ENCODE peak calls at places on chromosomes 2 and 18, in nine cellular contexts. O is keratinocyte, S is GM23338, X is left lung, F is heart left ventricle, C is endodermal cell, A is upper lobe of left lung, Z is neuronal stem cell, P is osteoblast. T is an unnamed sample. For H3K4me1, the result is how much of the 10 kb centered on the place peaks cover.

GRCh38 chr18:11150271-11150615 is 874 bp upstream of the PIEZO2 start:
- DNase-seq in O (no peak), S (peak), X (no peak), F (no peak), C (peak), A (no peak), Z (no peak), P (no peak), T (no peak)

GRCh38 chr18:23231340-23232021 is 96.2 kb downstream of the CABLES1 start:
- DNase-seq in O (peak), S (no peak), X (peak), F (peak), C (no peak), A (no peak), Z (no peak), P (peak), T (peak)

GRCh38 chr18:12307251-12307736 is 747 bp upstream of the TUBB6 start:
- DNase-seq in O (no peak), S (peak), X (peak), F (peak), C (peak), A (no peak), Z (peak), P (peak), T (no peak)

GRCh38 chr2:111632661-111633060 is 251.3 kb downstream of the ANAPC1 start:
- DNase-seq in O (no peak), S (no peak), X (no peak), F (no peak), C (no peak), A (no peak), Z (no peak), P (no peak), T (no peak)

GRCh38 chr2:10568721-10569432 is 120.8 kb upstream of the ODC1 start:
- DNase-seq in O (no peak), S (no peak), X (no peak), F (no peak), C (no peak), A (no peak), Z (no peak), P (no peak), T (no peak)

GRCh38 chr2:181581534-181581933 is 75.4 kb downstream of the CERKL start:
- DNase-seq in O (no peak), S (peak), X (no peak), F (no peak), C (peak), A (no peak), Z (no peak), P (no peak), T (no peak)

GRCh38 chr18:38634117-38634516 is 1068.5 kb upstream of the CELF4 start:
- DNase-seq in O (no peak), S (no peak), X (no peak), F (no peak), C (no peak), A (no peak), Z (no peak), P (no peak), T (no peak)

GRCh38 chr2:16425462-16426336 is 239.9 kb downstream of the CYRIA start:
- DNase-seq in O (no peak), S (no peak), X (peak), F (peak), C (peak), A (no peak), Z (no peak), P (no peak), T (no peak)

GRCh38 chr2:123438277-123439050 is 586.6 kb upstream of the CNTNAP5 start:
- DNase-seq in O (no peak), S (no peak), X (no peak), F (no peak), C (no peak), A (no peak), Z (no peak), P (peak), T (no peak)

GRCh38 chr2:234292205-234292954 is 204.5 kb downstream of the ARL4C start:
- DNase-seq in O (no peak), S (no peak), X (no peak), F (no peak), C (no peak), A (no peak), Z (no peak), P (peak), T (no peak)

GRCh38 chr2:107068069-107068468 is 182.1 kb upstream of the ST6GAL2 start:
- DNase-seq in O (no peak), S (no peak), X (no peak), F (no peak), C (no peak), A (no peak), Z (no peak), P (no peak), T (no peak)

GRCh38 chr2:8457092-8457481 is 224.8 kb upstream of the ID2 start:
- DNase-seq in O (no peak), S (peak), X (no peak), F (no peak), C (no peak), A (peak), Z (no peak), P (no peak), T (no peak)

GRCh38 chr18:3982541-3982940 is 472.6 kb downstream of the DLGAP1 start:
- DNase-seq in O (no peak), S (no peak), X (no peak), F (no peak), C (no peak), A (no peak), Z (no peak), P (no peak), T (no peak)

GRCh38 chr2:17076535-17076934 is 410.9 kb upstream of the CYRIA start:
- DNase-seq in O (no peak), S (no peak), X (no peak), F (no peak), C (no peak), A (no peak), Z (no peak), P (no peak), T (no peak)

GRCh38 chr2:132477962-132478361 is 61.4 kb downstream of the GPR39 start:
- DNase-seq in O (no peak), S (no peak), X (no peak), F (no peak), C (no peak), A (no peak), Z (no peak), P (no peak), T (no peak)

GRCh38 chr18:24600076-24600654 is 139.7 kb downstream of the HRH4 start:
- DNase-seq in O (no peak), S (peak), X (no peak), F (no peak), C (no peak), A (no peak), Z (peak), P (peak), T (no peak)

GRCh38 chr2:190205643-190206042 is 114.0 kb downstream of the HIBCH start:
- DNase-seq in O (no peak), S (no peak), X (no peak), F (no peak), C (no peak), A (no peak), Z (no peak), P (peak), T (no peak)

GRCh38 chr2:9114457-9114856 is 92.2 kb upstream of the ASAP2 start:
- DNase-seq in O (no peak), S (no peak), X (no peak), F (no peak), C (no peak), A (no peak), Z (no peak), P (no peak), T (no peak)

GRCh38 chr2:27990030-27990590 is 99.6 kb downstream of the BABAM2 start:
- DNase-seq in O (no peak), S (no peak), X (no peak), F (no peak), C (no peak), A (no peak), Z (no peak), P (no peak), T (no peak)

GRCh38 chr18:74796928-74797576 is 199.4 kb downstream of the ZNF407 start:
- DNase-seq in O (no peak), S (no peak), X (no peak), F (no peak), C (no peak), A (no peak), Z (no peak), P (no peak), T (no peak)

GRCh38 chr2:46540496-46541342 is 61.4 kb downstream of the TMEM247 start:
- DNase-seq in O (no peak), S (no peak), X (no peak), F (peak), C (peak), A (no peak), Z (no peak), P (peak), T (no peak)

GRCh38 chr2:124162256-124162655 is 137.2 kb downstream of the CNTNAP5 start:
- DNase-seq in O (no peak), S (no peak), X (no peak), F (no peak), C (no peak), A (no peak), Z (no peak), P (no peak), T (no peak)

GRCh38 chr2:17148298-17149228 is 369.7 kb downstream of the RAD51AP2 start:
- DNase-seq in O (no peak), S (peak), X (no peak), F (no peak), C (peak), A (no peak), Z (peak), P (peak), T (no peak)

GRCh38 chr2:144830543-144830942 is 310.6 kb upstream of the ZEB2 start:
- DNase-seq in O (no peak), S (no peak), X (no peak), F (no peak), C (no peak), A (no peak), Z (no peak), P (no peak), T (no peak)

DNA sequence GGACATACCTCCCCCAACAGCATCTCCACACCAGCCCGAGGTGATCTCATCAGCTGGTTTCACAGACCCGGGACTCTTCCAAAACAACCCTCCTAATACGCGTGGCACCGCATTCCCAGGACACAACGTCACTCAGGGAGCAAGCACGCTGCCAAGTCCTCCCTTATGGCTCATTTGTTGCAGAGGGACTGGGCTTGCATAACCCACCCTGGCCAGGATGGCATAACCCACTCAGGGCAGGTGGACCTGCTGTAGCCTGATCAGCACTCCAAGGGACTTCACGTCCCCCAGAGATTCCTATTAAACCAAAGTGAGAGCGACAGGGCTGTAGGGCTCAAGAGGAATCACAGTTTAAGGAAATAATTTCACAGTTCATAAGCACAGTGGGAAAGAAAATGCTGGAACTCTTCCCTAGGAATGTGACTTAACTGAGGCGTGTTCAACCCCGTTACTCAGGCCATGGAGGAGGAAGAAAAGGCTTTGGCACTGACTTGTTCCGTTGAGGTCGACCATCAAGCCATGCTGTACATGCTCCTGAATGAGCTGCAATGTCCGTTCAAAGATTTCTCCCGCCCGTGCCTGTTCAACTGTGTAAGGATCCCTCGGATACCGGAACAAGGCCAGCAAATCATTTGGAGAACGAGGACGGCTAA is 91.1 kb downstream of the PXDN start:
- DNase-seq in O (no peak), S (no peak), X (peak), F (peak), C (no peak), A (no peak), Z (no peak), P (peak), T (no peak)
- H3K4me1 ChIP-seq in O (under half), S (under half), X (under half), F (under half), C (under half), A (under half), Z (under half), P (under half), T (under half)

GRCh38 chr2:176924909-176925548 is 287.6 kb upstream of the HNRNPA3 start:
- DNase-seq in O (no peak), S (no peak), X (no peak), F (no peak), C (no peak), A (peak), Z (no peak), P (no peak), T (no peak)
- H3K4me1 ChIP-seq in O (under half), S (under half), X (under half), F (under half), C (under half), A (under half), Z (under half), P (under half), T (under half)

GRCh38 chr2:101081508-101081907 is 69.7 kb downstream of the TBC1D8 start:
- DNase-seq in O (no peak), S (no peak), X (no peak), F (no peak), C (no peak), A (no peak), Z (no peak), P (peak), T (no peak)
- H3K4me1 ChIP-seq in O (under half), S (under half), X (under half), F (under half), C (under half), A (under half), Z (under half), P (under half), T (under half)

GRCh38 chr2:104109356-104109755 is 744.6 kb upstream of the POU3F3 start:
- DNase-seq in O (no peak), S (no peak), X (no peak), F (no peak), C (no peak), A (no peak), Z (no peak), P (no peak), T (no peak)
- H3K4me1 ChIP-seq in O (under half), S (under half), X (under half), F (under half), C (under half), A (under half), Z (under half), P (under half), T (under half)

DNA sequence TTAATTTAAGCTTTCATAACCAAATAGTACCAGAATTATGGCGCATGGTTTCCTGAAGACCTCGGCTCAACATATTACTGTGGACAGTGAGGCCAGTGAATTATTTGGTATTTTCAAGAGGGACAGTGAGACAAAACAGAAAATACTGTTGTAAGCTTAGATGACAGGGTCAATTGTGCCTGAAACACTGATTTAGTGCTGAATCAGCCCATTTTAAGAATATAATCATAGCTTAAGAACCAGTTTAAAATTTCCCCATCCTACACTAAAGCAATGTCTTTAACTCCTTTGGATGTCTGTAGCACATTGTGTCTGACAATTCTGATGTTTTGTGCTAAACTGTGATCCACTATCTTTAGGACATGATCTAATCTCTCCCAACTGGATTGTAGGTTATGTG is 4.6 kb downstream of the ITGA6 start:
- DNase-seq in O (no peak), S (no peak), X (no peak), F (no peak), C (no peak), A (no peak), Z (no peak), P (no peak), T (no peak)
- H3K4me1 ChIP-seq in O (half or more), S (half or more), X (under half), F (under half), C (under half), A (half or more), Z (under half), P (under half), T (under half)

GRCh38 chr2:36369163-36369562 is 13.6 kb downstream of the CRIM1 start:
- DNase-seq in O (no peak), S (no peak), X (no peak), F (no peak), C (no peak), A (no peak), Z (no peak), P (no peak), T (no peak)
- H3K4me1 ChIP-seq in O (half or more), S (half or more), X (under half), F (half or more), C (under half), A (half or more), Z (under half), P (half or more), T (under half)

GRCh38 chr2:66494708-66495107 is 59.8 kb downstream of the MEIS1 start:
- DNase-seq in O (peak), S (no peak), X (peak), F (peak), C (no peak), A (no peak), Z (no peak), P (peak), T (peak)
- H3K4me1 ChIP-seq in O (under half), S (under half), X (under half), F (under half), C (under half), A (half or more), Z (under half), P (under half), T (under half)

DNA sequence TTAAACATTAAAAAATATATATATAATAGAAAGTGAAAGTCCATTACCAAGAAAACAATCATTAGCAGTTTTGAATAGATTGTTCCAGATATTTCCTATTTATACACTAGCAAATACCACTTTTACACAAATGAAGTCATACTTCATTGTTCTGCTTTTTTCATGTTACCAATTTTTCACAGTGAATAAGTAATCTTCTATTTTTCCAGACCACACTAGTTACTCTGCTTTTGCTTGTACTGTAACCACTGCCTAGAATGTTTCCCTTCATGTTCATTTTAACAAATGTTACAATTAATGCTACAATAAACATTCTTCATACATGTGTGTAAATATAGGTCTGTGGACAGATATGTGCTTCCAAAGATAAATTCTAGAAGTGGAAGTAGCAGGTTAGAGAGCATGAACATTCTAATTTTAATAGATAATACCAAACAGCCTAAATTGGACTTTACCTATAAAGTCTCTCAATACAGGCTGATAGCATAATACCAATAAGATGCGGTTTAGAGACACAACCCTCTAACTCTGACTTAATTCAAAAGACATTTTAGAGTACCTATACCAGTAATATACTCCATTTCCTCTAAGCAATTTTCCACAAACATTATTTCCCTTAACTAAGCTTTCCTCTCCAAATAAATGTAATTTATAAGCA is 17.0 kb downstream of the ITSN2 start:
- DNase-seq in O (no peak), S (no peak), X (no peak), F (no peak), C (no peak), A (no peak), Z (no peak), P (no peak), T (no peak)
- H3K4me1 ChIP-seq in O (under half), S (under half), X (under half), F (under half), C (under half), A (half or more), Z (under half), P (under half), T (under half)

GRCh38 chr2:74503506-74504475 is 3.7 kb downstream of the PCGF1 start:
- DNase-seq in O (no peak), S (peak), X (no peak), F (no peak), C (peak), A (peak), Z (no peak), P (peak), T (no peak)

GRCh38 chr2:74501335-74502071 is 2.1 kb upstream of the LBX2 start:
- DNase-seq in O (no peak), S (peak), X (no peak), F (no peak), C (peak), A (peak), Z (no peak), P (peak), T (no peak)

GRCh38 chr2:74502147-74502719 is 2.8 kb upstream of the LBX2 start:
- DNase-seq in O (no peak), S (no peak), X (no peak), F (peak), C (peak), A (peak), Z (no peak), P (peak), T (no peak)

GRCh38 chr2:74504591-74504990 is 2.9 kb downstream of the PCGF1 start:
- DNase-seq in O (no peak), S (no peak), X (no peak), F (no peak), C (no peak), A (no peak), Z (no peak), P (peak), T (no peak)

DNA sequence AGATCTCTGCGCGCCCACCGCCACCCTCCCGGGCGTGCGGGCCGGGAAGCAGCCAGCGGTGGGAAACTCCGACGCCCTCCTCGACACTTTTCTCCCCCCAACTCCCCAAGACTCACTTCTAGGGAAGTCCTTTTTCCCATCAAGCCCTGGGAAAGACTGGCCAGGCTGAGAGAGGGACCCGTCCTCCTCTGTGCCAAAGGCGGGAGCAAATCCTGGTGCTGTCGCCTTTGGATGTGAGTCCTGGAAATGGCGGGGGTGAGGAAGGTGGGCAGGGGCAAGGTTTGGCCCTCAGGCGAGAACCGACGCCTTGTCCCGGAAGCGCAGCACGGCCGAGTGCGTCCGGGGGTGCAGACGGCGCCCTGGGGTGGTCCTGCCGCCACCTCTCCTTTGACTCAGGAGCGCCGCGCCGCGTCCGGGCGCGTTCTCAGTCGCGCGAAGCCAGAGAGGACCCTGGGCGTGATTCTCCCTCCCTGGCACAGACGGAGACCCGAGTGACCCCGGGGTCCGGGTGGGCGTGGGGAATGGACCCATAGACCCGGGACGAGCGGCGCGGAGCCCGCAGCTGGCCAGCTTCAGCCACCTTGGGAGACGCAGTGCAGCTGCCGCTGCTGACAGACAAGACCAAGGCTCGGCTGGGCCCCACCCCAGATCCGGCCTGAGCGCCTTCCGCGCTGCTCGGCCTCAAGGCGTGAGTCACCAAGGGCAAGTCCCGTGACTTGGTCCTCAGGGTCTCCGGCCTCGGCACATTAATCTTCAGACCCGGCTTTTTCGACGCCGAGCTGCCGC is 3.5 kb upstream of the LBX2 start:
- DNase-seq in O (no peak), S (peak), X (peak), F (peak), C (peak), A (peak), Z (no peak), P (peak), T (peak)
- H3K4me1 ChIP-seq in O (under half), S (under half), X (under half), F (under half), C (under half), A (half or more), Z (under half), P (half or more), T (under half)